ENCODE peak calls at places on chromosome 18, in four cellular contexts. T is pancreas, H is foreskin keratinocyte, M is PC-9. C is an unnamed sample.

GRCh38 chr18:34322365-34323289 is 97.9 kb upstream of the NOL4 start:
- DNase-seq in T (peak; percentile 73), H (no peak), M (peak; percentile 32), C (peak; percentile 5)

GRCh38 chr18:50203801-50204604 is 9.1 kb upstream of the MYO5B start:
- DNase-seq in T (peak; percentile 72), H (no peak), M (no peak), C (no peak)

GRCh38 chr18:23354625-23355024 is 98.5 kb upstream of the RIOK3 start:
- DNase-seq in T (no peak), H (peak; percentile 42), M (peak; percentile 45), C (no peak)

GRCh38 chr18:46406539-46406932 is 250.5 kb downstream of the LOXHD1 start:
- DNase-seq in T (no peak), H (no peak), M (no peak), C (no peak)

GRCh38 chr18:79917351-79918088 is 33.9 kb downstream of the SLC66A2 start:
- DNase-seq in T (no peak), H (no peak), M (no peak), C (no peak)

GRCh38 chr18:27604583-27604982 is 419.5 kb upstream of the CHST9 start:
- DNase-seq in T (no peak), H (no peak), M (no peak), C (peak; percentile 8)

GRCh38 chr18:49582579-49582978 is 20.7 kb downstream of the LIPG start:
- DNase-seq in T (no peak), H (no peak), M (no peak), C (no peak)

GRCh38 chr18:57134564-57135211 is 12.2 kb upstream of the BOD1L2 start:
- DNase-seq in T (no peak), H (no peak), M (no peak), C (no peak)

GRCh38 chr18:63980896-63981454 is 11.1 kb downstream of the SERPINB8 start:
- DNase-seq in T (no peak), H (no peak), M (no peak), C (no peak)

GRCh38 chr18:51137051-51137729 is 60.3 kb downstream of the MEX3C start:
- DNase-seq in T (no peak), H (no peak), M (peak; percentile 84), C (no peak)

GRCh38 chr18:45828917-45829811 is 3.7 kb downstream of the SIGLEC15 start:
- DNase-seq in T (no peak), H (no peak), M (peak; percentile 95), C (no peak)

GRCh38 chr18:57437782-57438668 is 2.9 kb downstream of the ONECUT2 start:
- DNase-seq in T (peak; percentile 83), H (no peak), M (peak; percentile 72), C (no peak)

GRCh38 chr18:43883886-43884285 is 606.6 kb upstream of the SYT4 start:
- DNase-seq in T (no peak), H (no peak), M (no peak), C (no peak)

GRCh38 chr18:70598406-70598805 is 309.6 kb downstream of the SOCS6 start:
- DNase-seq in T (no peak), H (no peak), M (no peak), C (no peak)

DNA sequence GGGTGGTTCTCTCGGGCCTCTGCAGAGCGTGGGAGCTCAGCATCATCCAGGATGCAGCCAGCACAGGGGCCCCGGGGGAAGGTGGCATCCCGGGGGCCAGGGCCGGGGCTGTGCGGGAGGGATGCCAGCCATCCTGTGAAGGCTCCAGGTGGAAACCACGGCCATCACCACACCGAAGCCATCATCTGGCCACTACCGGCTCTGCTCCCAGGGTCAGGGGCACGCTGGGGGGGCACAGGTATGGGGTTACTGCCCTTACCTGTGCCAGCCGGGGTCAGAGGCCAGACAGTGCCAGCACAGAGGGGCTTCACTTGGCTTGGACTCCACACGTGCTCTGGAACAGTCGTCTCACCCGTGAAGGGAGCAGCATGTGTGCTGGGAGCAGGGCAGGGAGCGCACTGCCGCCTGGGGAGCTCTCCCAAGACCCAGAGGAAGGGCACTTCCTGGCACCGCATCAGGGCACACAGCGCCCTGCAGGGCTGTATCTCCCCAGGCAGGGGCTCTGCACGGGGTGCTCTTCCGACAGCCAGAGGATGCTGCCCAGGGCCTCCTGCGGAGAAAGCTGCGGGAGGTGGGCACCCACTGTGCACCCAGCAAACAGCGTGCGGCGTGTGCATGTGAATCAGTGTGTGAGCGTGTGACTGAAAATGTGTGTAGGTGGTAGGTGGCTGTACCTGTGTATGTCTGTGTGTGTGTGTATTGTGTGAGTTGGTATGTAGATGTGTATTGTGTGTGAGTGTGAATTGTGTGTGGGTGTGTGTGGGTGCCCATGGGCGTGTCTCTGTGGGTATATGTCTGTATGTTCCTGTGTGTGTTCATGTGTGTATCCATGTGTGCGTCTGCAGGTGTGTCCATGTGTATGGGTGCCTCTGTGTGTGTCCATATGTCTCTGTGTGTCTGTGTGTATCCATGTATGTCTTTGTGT is 75.0 kb downstream of the PTGR3 start:
- DNase-seq in T (peak; percentile 39), H (no peak), M (no peak), C (no peak)
- H3K27ac ChIP-seq in T (no peak overlapping the region), H (no peak overlapping the region), M (no peak overlapping the region), C (no peak overlapping the region)

DNA sequence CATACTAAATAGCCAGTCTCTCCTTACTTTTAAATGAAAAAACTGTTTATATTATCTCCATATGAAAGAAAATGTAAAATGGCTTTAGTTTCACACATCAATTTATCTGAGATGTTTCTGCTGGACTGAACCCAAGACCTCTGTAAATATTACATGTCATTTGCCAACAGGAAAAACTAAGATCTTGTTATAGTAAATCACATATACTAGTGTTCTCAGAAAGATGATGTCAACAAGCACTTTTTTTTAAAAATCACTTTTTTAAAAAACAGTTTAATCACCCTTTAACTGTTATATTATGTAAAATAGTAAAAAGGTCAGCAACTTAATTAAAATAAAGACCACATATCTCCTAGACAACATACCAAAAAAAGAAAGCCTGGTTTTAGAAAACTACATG is 46.3 kb downstream of the PTPN2 start:
- DNase-seq in T (no peak), H (no peak), M (peak; percentile 77), C (no peak)
- H3K27ac ChIP-seq in T (peak overlapping the region; percentile 91), H (peak overlapping the region; percentile 92), M (peak overlapping the region; percentile 100), C (peak overlapping the region; percentile 99)

GRCh38 chr18:10009321-10010144 is 95.7 kb downstream of the VAPA start:
- DNase-seq in T (no peak), H (no peak), M (no peak), C (no peak)

GRCh38 chr18:10012526-10012925 is 98.7 kb downstream of the VAPA start:
- DNase-seq in T (no peak), H (no peak), M (no peak), C (no peak)

GRCh38 chr18:10008006-10008647 is 94.3 kb downstream of the VAPA start:
- DNase-seq in T (no peak), H (no peak), M (no peak), C (no peak)

GRCh38 chr18:10013621-10014543 is 100.1 kb downstream of the VAPA start:
- DNase-seq in T (no peak), H (no peak), M (no peak), C (no peak)

GRCh38 chr18:10010611-10011015 is 96.8 kb downstream of the VAPA start:
- DNase-seq in T (no peak), H (peak; percentile 50), M (no peak), C (no peak)
- H3K27ac ChIP-seq in T (peak overlapping the region; percentile 61), H (no peak overlapping the region), M (no peak overlapping the region), C (no peak overlapping the region)

DNA sequence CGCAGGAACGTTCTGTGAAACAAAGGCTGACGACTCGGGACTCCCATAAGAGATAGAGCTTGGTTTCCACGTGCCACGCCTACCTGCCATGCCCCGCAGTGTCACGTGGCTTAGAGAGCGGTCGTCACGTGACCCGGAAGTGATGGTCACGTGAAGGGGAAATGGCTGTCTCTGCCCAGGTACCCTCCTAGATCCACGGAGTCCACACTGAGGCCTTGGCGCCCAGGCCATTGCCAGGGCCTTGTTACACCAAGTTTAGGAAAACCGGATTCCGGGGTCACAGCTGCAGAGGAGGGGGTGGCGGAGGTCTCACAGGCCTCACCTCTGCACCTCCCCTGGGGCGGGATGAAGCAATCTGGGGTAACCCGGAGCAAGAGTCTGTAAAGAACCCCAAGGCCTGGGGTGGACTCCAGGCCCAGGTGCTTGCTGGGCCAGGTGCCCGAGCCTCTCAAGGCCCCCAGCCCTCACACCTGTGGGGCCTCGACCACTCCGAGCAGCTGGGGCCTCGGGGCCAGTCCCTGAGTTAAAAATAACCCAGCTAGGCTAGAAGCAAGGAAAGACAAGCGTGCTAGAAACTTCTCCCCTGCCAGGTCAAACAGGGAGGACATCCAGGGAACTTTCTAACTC is 113.5 kb upstream of the ZNF236 start:
- DNase-seq in T (no peak), H (no peak), M (no peak), C (no peak)
- H3K27ac ChIP-seq in T (no peak overlapping the region), H (no peak overlapping the region), M (no peak overlapping the region), C (no peak overlapping the region)

GRCh38 chr18:22183647-22184161 is 14.3 kb downstream of the GATA6 start:
- DNase-seq in T (no peak), H (no peak), M (no peak), C (no peak)

GRCh38 chr18:22182884-22183610 is 13.7 kb downstream of the GATA6 start:
- DNase-seq in T (no peak), H (peak; percentile 32), M (peak; percentile 54), C (no peak)

GRCh38 chr18:22186484-22186971 is 17.1 kb downstream of the GATA6 start:
- DNase-seq in T (no peak), H (peak; percentile 55), M (no peak), C (peak; percentile 31)

GRCh38 chr18:22185723-22186386 is 16.5 kb downstream of the GATA6 start:
- DNase-seq in T (no peak), H (no peak), M (no peak), C (no peak)

GRCh38 chr18:22185298-22185697 is 15.9 kb downstream of the GATA6 start:
- DNase-seq in T (peak; percentile 61), H (no peak), M (no peak), C (no peak)
- H3K27ac ChIP-seq in T (peak overlapping the region; percentile 80), H (no peak overlapping the region), M (no peak overlapping the region), C (no peak overlapping the region)

DNA sequence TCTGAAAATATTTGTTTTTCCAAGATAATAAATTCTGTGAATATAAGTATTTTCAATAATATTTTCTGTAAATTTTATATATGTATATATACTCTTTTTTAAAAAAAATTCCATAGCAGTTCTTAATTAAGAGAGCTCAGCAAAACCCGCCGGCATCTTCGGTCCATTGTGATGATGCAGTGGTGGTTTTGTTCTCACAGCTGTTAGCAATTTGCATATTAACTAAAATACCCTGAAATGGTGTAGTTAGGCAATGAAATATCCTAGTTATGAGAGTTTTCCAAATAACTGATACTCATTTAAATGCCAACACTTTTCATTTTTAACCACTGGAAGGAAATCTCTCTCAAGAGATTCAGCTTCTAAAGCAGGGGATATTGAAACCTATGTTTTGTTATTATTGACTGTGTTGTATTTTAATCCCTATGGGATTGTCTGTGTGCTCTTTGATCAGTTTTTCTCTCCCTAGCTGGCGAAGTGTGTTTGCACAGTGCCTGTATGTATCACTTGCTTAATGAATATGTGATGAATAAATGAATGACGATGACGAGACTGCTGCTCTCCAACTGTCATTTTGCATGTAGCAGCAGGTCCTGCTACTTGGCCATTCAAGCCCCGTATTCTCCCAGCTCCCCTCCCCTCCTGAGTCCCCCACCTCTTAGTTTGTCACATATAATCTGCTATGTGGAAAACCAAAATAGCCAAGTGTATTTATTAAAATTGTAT is 42.4 kb downstream of the PSMG2 start:
- DNase-seq in T (no peak), H (no peak), M (no peak), C (no peak)
- H3K27ac ChIP-seq in T (no peak overlapping the region), H (no peak overlapping the region), M (no peak overlapping the region), C (no peak overlapping the region)

DNA sequence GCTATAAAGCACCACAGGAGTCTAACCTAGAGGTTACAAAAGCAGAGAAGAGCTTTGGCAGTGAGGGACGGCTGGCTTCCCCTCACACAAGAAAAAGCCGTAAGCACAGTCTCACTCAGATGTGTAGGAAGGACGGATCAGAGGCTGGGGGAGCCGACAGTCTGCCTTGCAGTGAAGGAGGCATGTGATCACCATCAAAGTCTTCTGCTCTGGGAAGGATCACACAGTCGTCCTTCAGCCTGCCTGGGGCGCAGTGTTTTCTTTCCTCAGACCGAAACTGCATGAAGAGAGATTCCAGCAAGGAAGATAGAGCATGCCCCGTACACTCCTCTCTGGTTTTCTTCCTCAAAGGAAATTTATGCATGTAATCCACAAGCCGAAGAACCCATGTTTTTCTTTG is 24.1 kb downstream of the GATA6 start:
- DNase-seq in T (no peak), H (no peak), M (no peak), C (no peak)
- H3K27ac ChIP-seq in T (peak overlapping the region; percentile 80), H (no peak overlapping the region), M (no peak overlapping the region), C (no peak overlapping the region)